ENCODE peak calls at places on chromosomes 7 and 10, in four cellular contexts. L is adrenal gland, K is tibial nerve, F is right lobe of liver. N is an unnamed sample.

GRCh38 chr10:4767033-4767814 is 58.8 kb upstream of the AKR1E2 start:
- DNase-seq in L (no peak), F (no peak), K (no peak), N (no peak)

GRCh38 chr7:150803161-150803860 is 2.7 kb downstream of the TMEM176A start:
- DNase-seq in F (no peak), L (no peak), K (no peak), N (no peak)

GRCh38 chr7:151187409-151188251 is 580 bp upstream of the ASB10 start:
- DNase-seq in F (peak), L (no peak), K (no peak), N (no peak)

GRCh38 chr7:135650831-135651573 is 11.3 kb upstream of the STMP1 start:
- DNase-seq in F (no peak), L (no peak), K (no peak), N (no peak)

GRCh38 chr7:149622444-149623210 is 125.0 kb upstream of the ZNF746 start:
- DNase-seq in K (no peak), F (no peak), L (no peak), N (no peak)

GRCh38 chr7:8190121-8190895 is 71.7 kb downstream of the ICA1 start:
- DNase-seq in L (peak), K (peak), F (no peak), N (no peak)

GRCh38 chr7:140696024-140696678 is 357 bp upstream of the NDUFB2 start:
- DNase-seq in F (peak), K (peak), L (peak), N (peak)

GRCh38 chr7:131083781-131084180 is 243.9 kb upstream of the MKLN1 start:
- DNase-seq in L (no peak), K (no peak), F (no peak), N (no peak)

GRCh38 chr10:51804861-51805260 is 105.5 kb upstream of the CSTF2T start:
- DNase-seq in K (no peak), F (no peak), L (no peak), N (no peak)

GRCh38 chr10:60962946-60963345 is 19.0 kb upstream of the RHOBTB1 start:
- DNase-seq in K (no peak), L (no peak), F (no peak), N (no peak)

GRCh38 chr7:151410405-151411390 is 860 bp upstream of the WDR86 start:
- DNase-seq in F (peak), L (no peak), K (no peak), N (no peak)

GRCh38 chr10:5971315-5971832 is 6.0 kb downstream of the IL15RA start:
- DNase-seq in F (peak), L (no peak), K (no peak), N (no peak)

GRCh38 chr10:97207756-97208346 is 22.1 kb upstream of the SLIT1 start:
- DNase-seq in F (no peak), K (no peak), L (no peak), N (no peak)

GRCh38 chr10:69160809-69161225 is 19.2 kb upstream of the SUPV3L1 start:
- DNase-seq in F (no peak), L (no peak), K (no peak), N (no peak)

GRCh38 chr7:151117565-151117964 is 31.3 kb downstream of the AGAP3 start:
- DNase-seq in L (no peak), K (no peak), F (no peak), N (no peak)

GRCh38 chr7:300546-301290 is 10.7 kb downstream of the FOXL3 start:
- DNase-seq in K (no peak), F (no peak), L (no peak), N (no peak)

GRCh38 chr10:26214004-26214403 is 2.6 kb upstream of the GAD2 start:
- DNase-seq in L (no peak), F (no peak), K (no peak), N (no peak)

GRCh38 chr10:6279540-6280267 is 77.0 kb downstream of the PFKFB3 start:
- DNase-seq in F (peak), L (peak), K (no peak), N (peak)

GRCh38 chr7:139108256-139109187 is 998 bp downstream of the ZC3HAV1 start:
- DNase-seq in L (peak), K (no peak), F (peak), N (peak)

GRCh38 chr10:6431186-6431585 is 148.9 kb downstream of the PRKCQ start:
- DNase-seq in K (no peak), L (no peak), F (no peak), N (no peak)

GRCh38 chr10:22610595-22610994 is 103.8 kb downstream of the PIP4K2A start:
- DNase-seq in F (no peak), L (no peak), K (no peak), N (no peak)

GRCh38 chr7:22270371-22270770 is 86.6 kb downstream of the RAPGEF5 start:
- DNase-seq in L (no peak), F (no peak), K (no peak), N (no peak)

GRCh38 chr10:86970152-86970886 is 2.0 kb downstream of the ADIRF start:
- DNase-seq in F (no peak), L (peak), K (peak), N (peak)

GRCh38 chr7:17721736-17722285 is 218.5 kb downstream of the SNX13 start:
- DNase-seq in K (no peak), L (no peak), F (no peak), N (no peak)

GRCh38 chr10:106133451-106133850 is 1031.1 kb downstream of the SORCS1 start:
- DNase-seq in L (no peak), K (no peak), F (no peak), N (no peak)

GRCh38 chr10:137031-137430 is 1.8 kb downstream of the ZMYND11 start:
- DNase-seq in L (no peak), K (no peak), F (no peak), N (peak)

GRCh38 chr7:136293272-136293671 is 316.1 kb upstream of the MTPN start:
- DNase-seq in L (no peak), F (no peak), K (no peak), N (no peak)

GRCh38 chr10:125575843-125576242 is 107.1 kb downstream of the TEX36 start:
- DNase-seq in F (no peak), L (no peak), K (no peak), N (no peak)

GRCh38 chr10:13673165-13673564 is 86.4 kb downstream of the PRPF18 start:
- DNase-seq in K (no peak), F (no peak), L (no peak), N (no peak)

GRCh38 chr10:100725869-100726426 is 19.4 kb upstream of the PAX2 start:
- DNase-seq in K (no peak), F (no peak), L (no peak), N (no peak)

GRCh38 chr7:153402721-153403541 is 643.4 kb downstream of the ACTR3B start:
- DNase-seq in K (no peak), F (no peak), L (no peak), N (no peak)

GRCh38 chr7:153405704-153406485 is 646.3 kb upstream of the DPP6 start:
- DNase-seq in L (no peak), K (no peak), F (no peak), N (no peak)

GRCh38 chr7:153404781-153405279 is 645.3 kb downstream of the ACTR3B start:
- DNase-seq in F (no peak), K (no peak), L (no peak), N (no peak)

GRCh38 chr7:153401795-153402720 is 642.5 kb downstream of the ACTR3B start:
- DNase-seq in F (no peak), K (no peak), L (no peak), N (no peak)

DNA sequence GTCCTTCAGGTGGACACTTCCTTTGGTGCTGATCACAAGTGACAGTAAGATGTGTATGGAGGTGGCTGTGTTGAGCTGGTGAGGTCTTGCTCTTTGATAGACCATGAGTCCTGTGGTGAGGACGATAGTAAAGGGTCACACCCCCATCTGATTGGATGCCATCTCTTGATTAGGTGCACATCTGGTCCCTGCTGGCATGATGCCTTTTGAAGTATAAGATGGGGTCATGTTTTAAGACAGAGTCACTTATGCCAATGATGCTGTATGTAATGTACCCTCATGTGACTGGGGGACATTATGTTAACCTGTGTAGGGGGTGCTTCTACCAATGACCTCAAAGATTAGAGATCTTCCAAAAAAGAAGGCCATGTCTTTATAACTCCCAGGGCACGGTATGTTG is 644.6 kb downstream of the ACTR3B start:
- DNase-seq in F (no peak), L (no peak), K (no peak), N (no peak)
- TF ChIP-seq POLR2A in F (no peak), L (no peak), K (no peak), N (no peak)

GRCh38 chr10:45375716-45376231 is 1.8 kb downstream of the ALOX5 start:
- DNase-seq in F (no peak), L (no peak), K (no peak), N (no peak)
- TF ChIP-seq POLR2A in F (no peak), L (no peak), K (no peak), N (no peak)

DNA sequence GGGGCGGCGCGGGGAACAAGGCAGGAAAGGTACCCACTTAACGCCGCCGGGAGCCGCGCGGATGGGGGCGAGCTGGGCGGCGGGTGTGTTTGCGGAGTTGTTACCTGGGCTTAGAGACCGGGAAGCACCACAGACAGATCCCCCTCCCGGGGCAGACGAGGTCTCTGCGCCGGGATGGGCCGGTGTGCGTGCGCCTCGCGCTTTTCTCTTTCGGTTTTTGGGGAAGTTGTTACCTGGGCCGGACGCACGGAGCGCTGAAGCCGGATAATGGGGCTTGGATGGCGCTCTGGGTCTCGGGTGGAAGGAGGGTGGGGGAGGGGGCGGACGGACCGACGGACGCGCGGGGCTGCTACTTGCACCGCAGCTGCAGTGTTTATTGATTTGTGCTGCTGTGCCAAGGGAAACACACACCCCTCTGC is 1.2 kb downstream of the ZEB1 start:
- DNase-seq in K (no peak), F (peak), L (peak), N (peak)
- TF ChIP-seq POLR2A in K (no peak), F (no peak), L (no peak), N (no peak)

GRCh38 chr10:110901954-110902819 is 16.8 kb downstream of the BBIP1 start:
- DNase-seq in L (no peak), F (no peak), K (no peak), N (no peak)
- TF ChIP-seq POLR2A in L (no peak), F (no peak), K (no peak), N (no peak)

N was measured in H54.